ENCODE peak calls at places on chromosomes 6 and 20, in seven cellular contexts. N is H4, V is GM04504, D is fibroblast of the aortic adventitia, O is tibial artery, J is AG20443, H is transverse colon. W is an unnamed sample.
A peak's percentile ranks its signal among the peaks of the same experiment; 100 is the strongest.

GRCh38 chr6:31157543-31158139 is at the start of gene CCHCR1:
- DNase-seq in N (no peak), V (no peak), D (no peak), O (no peak), J (no peak), H (no peak), W (peak; percentile 28)

GRCh38 chr6:96898241-96898851 is 655 bp upstream of the NDUFAF4 start:
- DNase-seq in N (peak; percentile 6), V (no peak), D (peak; percentile 47), O (no peak), J (no peak), H (no peak), W (peak; percentile 26)

GRCh38 chr6:88619951-88620350 is 343.5 kb downstream of the RNGTT start:
- DNase-seq in N (no peak), V (no peak), D (no peak), O (no peak), J (no peak), H (no peak), W (no peak)

GRCh38 chr20:20371133-20371532 is 3.2 kb downstream of the INSM1 start:
- DNase-seq in N (no peak), V (no peak), D (no peak), O (no peak), J (no peak), H (no peak), W (no peak)

GRCh38 chr6:5681480-5681879 is 325.2 kb downstream of the NRN1 start:
- DNase-seq in N (no peak), V (no peak), D (peak; percentile 67), O (no peak), J (no peak), H (no peak), W (no peak)

GRCh38 chr20:63449796-63450730 is 22.4 kb downstream of the KCNQ2 start:
- DNase-seq in N (no peak), V (no peak), D (no peak), O (no peak), J (no peak), H (no peak), W (no peak)

GRCh38 chr6:56642366-56643261 is at the start of gene DST:
- DNase-seq in N (peak; percentile 47), V (peak; percentile 90), D (peak; percentile 97), O (no peak), J (peak; percentile 85), H (no peak), W (no peak)

GRCh38 chr6:63805808-63806572 is 170.4 kb downstream of the PHF3 start:
- DNase-seq in N (peak; percentile 95), V (peak; percentile 68), D (peak; percentile 87), O (no peak), J (peak; percentile 56), H (no peak), W (no peak)

GRCh38 chr6:123636771-123637170 is at the start of gene TRDN:
- DNase-seq in N (no peak), V (no peak), D (no peak), O (no peak), J (no peak), H (no peak), W (no peak)

GRCh38 chr6:47788498-47788884 is 6.7 kb downstream of the OPN5 start:
- DNase-seq in N (no peak), V (no peak), D (no peak), O (no peak), J (no peak), H (no peak), W (no peak)

GRCh38 chr6:16482702-16483314 is 244.4 kb downstream of the GMPR start:
- DNase-seq in N (no peak), V (no peak), D (no peak), O (no peak), J (no peak), H (no peak), W (no peak)